ENCODE peak calls at places on chromosomes 11 and 22, in six cellular contexts. G is astrocyte of the cerebellum, F is cardiac fibroblast, C is endodermal cell, P is choroid plexus epithelial cell, Z is HL-60. R is an unnamed sample.

GRCh38 chr22:36197601-36198146 is 3.9 kb downstream of the APOL4 start:
- DNase-seq in G (no peak), F (no peak), C (peak; percentile 61), P (no peak), Z (no peak), R (no peak)

GRCh38 chr11:123357990-123358827 is 71.9 kb upstream of the GRAMD1B start:
- DNase-seq in P (peak; percentile 18), C (peak; percentile 72), G (no peak), Z (peak; percentile 6), F (peak; percentile 6), R (peak; percentile 16)

GRCh38 chr11:35318977-35319925 is 100.1 kb downstream of the SLC1A2 start:
- DNase-seq in Z (no peak), P (no peak), C (no peak), F (no peak), G (peak; percentile 49), R (no peak)

GRCh38 chr11:134815404-134815803 is 403.4 kb upstream of the B3GAT1 start:
- DNase-seq in Z (no peak), G (no peak), F (no peak), C (no peak), P (no peak), R (no peak)

GRCh38 chr11:131591051-131591461 is 220.6 kb downstream of the NTM start:
- DNase-seq in C (peak; percentile 89), P (peak; percentile 27), G (no peak), Z (no peak), F (no peak), R (no peak)

GRCh38 chr11:19827399-19828135 is 114.9 kb downstream of the NAV2 start:
- DNase-seq in C (peak; percentile 79), F (peak; percentile 28), G (no peak), P (no peak), Z (no peak), R (peak; percentile 4)

GRCh38 chr11:130434521-130435223 is 6.3 kb upstream of the ADAMTS8 start:
- DNase-seq in F (peak; percentile 89), P (peak; percentile 87), Z (peak; percentile 61), G (peak; percentile 76), C (peak; percentile 90), R (peak; percentile 84)

GRCh38 chr22:45240810-45241631 is at the start of gene KIAA0930:
- DNase-seq in Z (peak; percentile 75), P (peak; percentile 67), G (peak; percentile 20), F (peak; percentile 69), C (peak; percentile 96), R (peak; percentile 68)

GRCh38 chr22:50548046-50548912 is 2.6 kb downstream of the KLHDC7B start:
- DNase-seq in Z (no peak), P (no peak), C (no peak), G (no peak), F (no peak), R (no peak)

GRCh38 chr11:15216678-15217077 is 102.0 kb downstream of the INSC start:
- DNase-seq in F (peak; percentile 9), Z (no peak), C (peak; percentile 53), P (peak; percentile 15), G (no peak), R (peak; percentile 17)

GRCh38 chr11:1022411-1022810 is 14.1 kb downstream of the MUC6 start:
- DNase-seq in P (no peak), Z (no peak), G (no peak), C (no peak), F (no peak), R (no peak)

GRCh38 chr22:49483281-49483905 is 344.3 kb downstream of the BRD1 start:
- DNase-seq in P (no peak), C (no peak), F (no peak), G (no peak), Z (no peak), R (no peak)

GRCh38 chr22:28015676-28016601 is 96.9 kb upstream of the PITPNB start:
- DNase-seq in F (no peak), P (no peak), G (no peak), C (no peak), Z (no peak), R (no peak)

GRCh38 chr22:45831394-45831793 is 145.6 kb downstream of the WNT7B start:
- DNase-seq in G (no peak), C (no peak), Z (no peak), F (peak; percentile 56), P (peak; percentile 66), R (no peak)

GRCh38 chr11:72652871-72653615 is 21.2 kb downstream of the PDE2A start:
- DNase-seq in G (no peak), F (no peak), Z (no peak), P (no peak), C (peak; percentile 90), R (no peak)

GRCh38 chr22:26817926-26818325 is 160.5 kb downstream of the MIAT start:
- DNase-seq in Z (no peak), G (no peak), F (no peak), P (no peak), C (no peak), R (no peak)

DNA sequence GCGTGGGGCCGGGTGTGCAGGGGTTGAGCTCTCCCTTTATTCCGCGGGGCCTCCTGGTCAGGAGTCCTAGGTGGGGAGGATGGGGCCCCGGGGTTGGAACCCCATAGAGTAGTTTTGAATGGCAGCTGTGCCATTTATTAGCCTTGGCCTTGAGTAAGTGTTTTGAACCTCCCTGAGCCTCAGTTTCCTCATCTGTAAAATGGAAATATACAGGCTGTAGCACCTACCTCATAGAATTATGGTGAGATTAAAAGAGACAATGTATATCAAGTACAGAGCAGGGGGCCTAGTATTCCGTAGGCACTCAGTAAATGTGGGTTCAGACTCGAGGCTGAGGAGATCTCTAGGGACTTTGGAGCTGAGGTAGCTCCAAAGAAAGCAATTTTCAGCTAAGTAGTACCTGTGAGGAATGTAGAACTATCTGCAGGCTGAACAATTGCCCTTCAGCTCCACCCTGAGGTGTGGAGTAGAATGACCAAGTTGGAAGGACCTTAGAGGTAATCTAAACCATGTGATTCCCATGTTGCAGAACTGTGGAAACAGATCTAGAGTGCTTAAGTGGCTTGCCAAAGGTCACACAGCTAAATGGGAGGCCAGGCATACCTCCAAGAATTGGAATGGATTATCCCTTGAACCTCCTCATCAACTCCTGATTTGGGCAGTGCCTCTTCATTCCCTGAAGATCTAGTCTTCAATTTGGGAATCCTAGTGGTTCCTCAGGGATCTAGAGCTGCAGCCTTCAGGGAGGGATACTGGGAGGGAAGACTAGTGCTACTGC is 675 bp downstream of the PGAP2 start:
- DNase-seq in Z (peak; percentile 65), C (peak; percentile 79), F (peak; percentile 55), G (peak; percentile 36), P (peak; percentile 77), R (peak; percentile 82)
- TF ChIP-seq CTCF in Z (peak; percentile 46), C (peak; percentile 70), F (peak; percentile 33), G (peak; percentile 50), P (peak; percentile 63), R (peak; percentile 65)

GRCh38 chr11:112291191-112291590 is 30.5 kb upstream of the PLET1 start:
- DNase-seq in C (no peak), F (no peak), Z (no peak), P (no peak), G (no peak), R (no peak)

GRCh38 chr11:112292785-112293407 is 32.2 kb upstream of the PLET1 start:
- DNase-seq in G (peak; percentile 80), Z (peak; percentile 38), C (no peak), F (peak; percentile 92), P (peak; percentile 95), R (peak; percentile 94)

GRCh38 chr11:112292188-112292587 is 31.5 kb upstream of the PLET1 start:
- DNase-seq in C (no peak), G (no peak), Z (no peak), F (no peak), P (no peak), R (no peak)

GRCh38 chr11:112289588-112290461 is 29.2 kb upstream of the PLET1 start:
- DNase-seq in Z (no peak), G (no peak), F (peak; percentile 64), P (peak; percentile 58), C (peak; percentile 93), R (peak; percentile 74)

DNA sequence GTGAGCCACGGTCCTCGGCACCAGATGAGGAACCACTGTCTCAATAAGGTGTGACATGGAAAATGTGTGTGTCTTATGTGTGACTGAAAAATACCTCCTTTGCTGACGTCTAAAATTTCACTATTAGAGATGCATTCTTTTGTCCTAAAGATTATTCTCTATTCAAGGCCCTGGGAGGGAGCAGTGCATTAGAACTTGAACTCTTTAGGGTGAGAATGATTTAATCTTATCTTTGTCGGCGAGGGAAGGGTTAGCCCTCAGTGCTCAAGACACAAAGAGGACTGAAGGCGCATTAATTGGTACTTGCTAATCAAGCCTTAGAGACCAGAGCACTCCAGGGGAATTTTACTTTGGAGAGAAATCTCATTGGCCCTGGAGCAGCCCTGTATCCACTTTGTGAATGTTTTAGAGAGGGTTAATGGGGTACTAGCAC is 29.8 kb upstream of the PLET1 start:
- DNase-seq in F (no peak), Z (no peak), P (no peak), C (no peak), G (no peak), R (peak; percentile 9)
- H3K4me3 ChIP-seq in F (peak overlapping the region; percentile 52), Z (peak overlapping the region; percentile 47), P (peak overlapping the region; percentile 77), C (peak overlapping the region; percentile 79), G (peak overlapping the region; percentile 54), R (peak overlapping the region; percentile 35)

DNA sequence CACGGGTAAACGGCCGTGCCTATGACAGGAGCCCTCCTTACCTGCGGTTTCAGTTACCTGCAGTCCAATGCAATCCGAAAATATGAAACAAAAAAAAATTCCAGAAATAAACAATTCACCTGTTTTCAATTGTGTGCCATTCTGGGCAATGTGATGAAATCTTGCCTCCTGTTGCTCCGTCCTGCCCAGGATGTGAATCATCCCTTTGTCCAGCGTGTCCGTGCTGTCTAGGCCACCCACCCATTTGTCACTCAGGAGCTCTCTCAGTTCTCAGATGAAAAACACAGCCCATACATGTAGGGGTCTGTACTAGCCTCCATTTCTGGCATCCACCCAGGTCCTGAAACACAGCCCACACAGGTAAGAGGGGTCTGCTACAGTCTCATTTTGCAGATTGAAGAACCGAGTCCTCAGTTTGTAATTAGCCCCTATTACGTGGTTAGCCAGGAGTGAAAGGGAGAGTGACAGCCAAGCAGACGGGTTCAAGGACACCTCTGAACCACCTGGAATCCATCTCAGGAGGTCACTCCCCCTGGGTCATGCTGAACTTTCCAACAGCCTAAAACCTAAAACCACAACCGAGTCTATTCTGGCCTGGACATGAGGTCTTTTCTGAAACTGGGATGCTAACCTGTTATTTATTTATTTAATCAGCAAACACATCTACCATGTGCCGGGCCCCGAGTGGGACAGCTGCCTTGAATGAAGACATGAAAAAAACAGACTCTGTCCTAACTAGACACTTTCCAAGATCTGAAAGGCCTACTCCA is 317.2 kb downstream of the SHANK2 start:
- DNase-seq in F (no peak), Z (no peak), G (no peak), C (no peak), P (no peak), R (peak; percentile 44)
- TF ChIP-seq CTCF in F (no peak), Z (no peak), G (no peak), C (no peak), P (no peak), R (no peak)

DNA sequence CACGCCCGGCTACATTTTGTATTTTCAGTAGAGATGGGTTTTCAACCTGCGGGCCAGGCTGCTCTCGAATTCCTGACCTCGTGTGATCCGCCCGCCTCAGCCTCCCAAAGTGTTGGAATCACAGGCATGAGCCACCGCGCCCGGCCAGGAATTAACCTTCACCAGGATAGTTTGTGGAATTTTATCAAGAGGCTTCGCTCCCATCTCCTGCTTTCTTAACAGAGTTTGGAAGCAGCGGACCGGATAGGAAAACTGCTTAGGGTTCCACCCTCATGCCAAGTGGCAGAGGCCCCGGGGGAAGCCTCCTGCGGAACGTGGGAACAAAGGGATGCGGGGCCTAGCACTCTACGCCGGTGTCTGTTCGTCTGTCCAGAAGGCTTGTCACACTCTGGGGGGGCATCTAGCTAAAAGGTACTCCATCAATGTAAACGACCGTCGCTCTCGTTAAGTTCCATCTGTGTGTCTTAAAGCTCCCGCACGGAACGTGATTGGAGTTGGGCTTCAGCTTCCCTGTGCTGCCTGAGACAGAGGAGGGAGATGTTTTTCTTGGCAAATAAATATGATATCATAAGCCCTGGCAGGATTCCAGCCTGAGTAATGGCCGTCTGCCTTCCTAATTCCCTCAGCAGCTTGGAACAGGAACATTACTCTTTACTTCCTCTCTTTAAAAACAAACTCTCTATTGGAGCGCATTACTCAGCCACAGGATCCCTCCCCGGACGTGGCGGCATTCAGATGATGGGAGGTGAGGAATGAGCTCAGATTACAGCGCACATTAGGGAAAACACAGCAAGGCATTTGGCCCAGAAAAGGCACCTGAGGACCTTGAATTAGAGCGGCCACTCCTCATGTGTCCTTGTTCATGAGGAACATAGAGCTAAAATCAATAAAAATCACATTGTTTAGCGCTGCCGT is 230.2 kb downstream of the ST3GAL4 start:
- DNase-seq in F (peak; percentile 97), Z (no peak), P (peak; percentile 92), C (peak; percentile 88), G (peak; percentile 92), R (peak; percentile 96)
- H3K4me3 ChIP-seq in F (no peak overlapping the region), Z (no peak overlapping the region), P (peak overlapping the region; percentile 34), C (no peak overlapping the region), G (peak overlapping the region; percentile 17), R (peak overlapping the region; percentile 10)

R was measured in epithelial cell of esophagus.